ENCODE peak calls at places on chromosome 21, in six cellular contexts. U is activated CD8-positive, alpha-beta memory T cell treated with anti-CD3 and anti-CD28 coated beads for 4 hours; E is nephron progenitor cell; V is NT2/D1; O is MCF 10A; G is lung microvascular endothelial cell. N is an unnamed sample.

GRCh38 chr21:15221799-15222386 is 157.1 kb upstream of the NRIP1 start:
- DNase-seq in U (no peak), E (peak; percentile 58), V (peak; percentile 95), O (peak; percentile 98), G (no peak), N (peak; percentile 92)

GRCh38 chr21:42581676-42582371 is 68.2 kb downstream of the SLC37A1 start:
- DNase-seq in U (no peak), E (no peak), V (no peak), O (no peak), G (no peak), N (no peak)

GRCh38 chr21:44548922-44549321 is 2.4 kb downstream of the KRTAP10-2 start:
- DNase-seq in U (no peak), E (no peak), V (peak; percentile 25), O (no peak), G (peak; percentile 23), N (no peak)

GRCh38 chr21:20537162-20537561 is 461.0 kb upstream of the NCAM2 start:
- DNase-seq in U (no peak), E (no peak), V (no peak), O (no peak), G (no peak), N (no peak)

GRCh38 chr21:39885119-39885848 is 18.0 kb downstream of the PCP4 start:
- DNase-seq in U (no peak), E (peak; percentile 73), V (no peak), O (no peak), G (no peak), N (no peak)

GRCh38 chr21:17537299-17537698 is 24.5 kb downstream of the CXADR start:
- DNase-seq in U (no peak), E (no peak), V (no peak), O (peak; percentile 41), G (no peak), N (no peak)

GRCh38 chr21:45517249-45518065 is 24.8 kb downstream of the SLC19A1 start:
- DNase-seq in U (no peak), E (no peak), V (no peak), O (peak; percentile 64), G (no peak), N (no peak)

GRCh38 chr21:16133248-16133647 is 403.5 kb downstream of the USP25 start:
- DNase-seq in U (no peak), E (no peak), V (no peak), O (no peak), G (no peak), N (no peak)

GRCh38 chr21:31115249-31115648 is 77.0 kb upstream of the KRTAP19-8 start:
- DNase-seq in U (no peak), E (no peak), V (no peak), O (no peak), G (no peak), N (no peak)

GRCh38 chr21:33875026-33875695 is 40.4 kb downstream of the ATP5PO start:
- DNase-seq in U (no peak), E (no peak), V (no peak), O (no peak), G (no peak), N (no peak)

N was measured in HepG2.